ENCODE peak calls at places on chromosomes 5 and 9, in four cellular contexts. Y is fibroblast of mammary gland, J is HCT116, C is Ammon's horn. F is an unnamed sample.

GRCh38 chr5:43007911-43008368 is 32.2 kb downstream of the ANXA2R start:
- DNase-seq in Y (peak), J (no peak), C (peak), F (peak)

GRCh38 chr5:39775058-39775457 is 350.3 kb upstream of the DAB2 start:
- DNase-seq in Y (peak), J (no peak), C (no peak), F (no peak)

GRCh38 chr5:59123595-59124561 is 541.0 kb downstream of the RAB3C start:
- DNase-seq in Y (no peak), J (no peak), C (no peak), F (no peak)

GRCh38 chr9:98218562-98219363 is 26.3 kb upstream of the CORO2A start:
- DNase-seq in Y (no peak), J (no peak), C (no peak), F (no peak)

GRCh38 chr5:65382582-65382981 is 99.1 kb downstream of the ADAMTS6 start:
- DNase-seq in Y (peak), J (no peak), C (no peak), F (no peak)

GRCh38 chr9:94676446-94677148 is 37.3 kb upstream of the FBP1 start:
- DNase-seq in Y (no peak), J (no peak), C (no peak), F (no peak)

GRCh38 chr5:150464554-150465012 is 15.0 kb upstream of the RPS14 start:
- DNase-seq in Y (peak), J (no peak), C (no peak), F (no peak)

GRCh38 chr5:151002681-151003502 is 17.5 kb upstream of the GPX3 start:
- DNase-seq in Y (no peak), J (no peak), C (no peak), F (no peak)

GRCh38 chr5:2353871-2354440 is 397.5 kb downstream of the IRX2 start:
- DNase-seq in Y (no peak), J (no peak), C (no peak), F (no peak)